ENCODE peak calls at places on chromosome 20, in six cellular contexts. One of them, this sample, is unnamed.

GRCh38 chr20:18197382-18198070 is 59.9 kb downstream of the KAT14 start:
- DNase-seq in A549: no peak
- DNase-seq in HepG2: no peak
- DNase-seq in endothelial cell of umbilical vein: no peak
- DNase-seq in GM12878: no peak
- DNase-seq in K562: no peak
- DNase-seq in this sample: no peak

GRCh38 chr20:34571753-34572152 is 13.2 kb downstream of the MAP1LC3A start:
- DNase-seq in HepG2: no peak
- DNase-seq in GM12878: no peak
- DNase-seq in endothelial cell of umbilical vein: no peak
- DNase-seq in A549: no peak
- DNase-seq in K562: no peak
- DNase-seq in this sample: peak

GRCh38 chr20:47413189-47413588 is 56.7 kb upstream of the ZMYND8 start:
- DNase-seq in K562: no peak
- DNase-seq in A549: no peak
- DNase-seq in GM12878: no peak
- DNase-seq in endothelial cell of umbilical vein: no peak
- DNase-seq in HepG2: no peak
- DNase-seq in this sample: no peak

GRCh38 chr20:3663031-3663701 is at the start of gene GFRA4:
- DNase-seq in endothelial cell of umbilical vein: no peak
- DNase-seq in HepG2: no peak
- DNase-seq in GM12878: no peak
- DNase-seq in A549: no peak
- DNase-seq in K562: no peak
- DNase-seq in this sample: no peak

GRCh38 chr20:60073504-60073903 is 115.3 kb downstream of the CDH26 start:
- DNase-seq in GM12878: no peak
- DNase-seq in HepG2: no peak
- DNase-seq in endothelial cell of umbilical vein: no peak
- DNase-seq in A549: no peak
- DNase-seq in K562: no peak
- DNase-seq in this sample: no peak

GRCh38 chr20:58142843-58143185 is 85.6 kb downstream of the ANKRD60 start:
- DNase-seq in K562: no peak
- DNase-seq in GM12878: no peak
- DNase-seq in HepG2: no peak
- DNase-seq in A549: no peak
- DNase-seq in endothelial cell of umbilical vein: no peak
- DNase-seq in this sample: no peak

GRCh38 chr20:62122659-62123449 is 579 bp downstream of the LSM14B start:
- DNase-seq in A549: no peak
- DNase-seq in GM12878: no peak
- DNase-seq in HepG2: no peak
- DNase-seq in K562: peak
- DNase-seq in endothelial cell of umbilical vein: peak
- DNase-seq in this sample: peak

GRCh38 chr20:33811763-33812672 is 870 bp downstream of the CHMP4B start:
- DNase-seq in K562: peak
- DNase-seq in endothelial cell of umbilical vein: peak
- DNase-seq in A549: peak
- DNase-seq in GM12878: no peak
- DNase-seq in HepG2: peak
- DNase-seq in this sample: peak

GRCh38 chr20:48374986-48375715 is 452.6 kb downstream of the PREX1 start:
- DNase-seq in HepG2: no peak
- DNase-seq in GM12878: no peak
- DNase-seq in K562: no peak
- DNase-seq in A549: no peak
- DNase-seq in endothelial cell of umbilical vein: no peak
- DNase-seq in this sample: no peak

GRCh38 chr20:437787-438486 is 24.4 kb downstream of the TBC1D20 start:
- DNase-seq in A549: no peak
- DNase-seq in endothelial cell of umbilical vein: peak
- DNase-seq in K562: no peak
- DNase-seq in HepG2: no peak
- DNase-seq in GM12878: no peak
- DNase-seq in this sample: no peak

GRCh38 chr20:56929606-56930005 is 300.5 kb downstream of the TFAP2C start:
- DNase-seq in HepG2: no peak
- DNase-seq in K562: no peak
- DNase-seq in endothelial cell of umbilical vein: no peak
- DNase-seq in A549: no peak
- DNase-seq in GM12878: no peak
- DNase-seq in this sample: no peak

GRCh38 chr20:58213716-58214115 is 14.7 kb downstream of the ANKRD60 start:
- DNase-seq in K562: no peak
- DNase-seq in endothelial cell of umbilical vein: no peak
- DNase-seq in GM12878: no peak
- DNase-seq in HepG2: no peak
- DNase-seq in A549: no peak
- DNase-seq in this sample: no peak

GRCh38 chr20:23928788-23929187 is 49.2 kb upstream of the CST5 start:
- DNase-seq in endothelial cell of umbilical vein: no peak
- DNase-seq in GM12878: no peak
- DNase-seq in K562: peak
- DNase-seq in HepG2: no peak
- DNase-seq in A549: no peak
- DNase-seq in this sample: no peak

GRCh38 chr20:31605902-31606677 is 1.0 kb downstream of the ID1 start:
- DNase-seq in K562: peak
- DNase-seq in HepG2: peak
- DNase-seq in A549: no peak
- DNase-seq in endothelial cell of umbilical vein: peak
- DNase-seq in GM12878: no peak
- DNase-seq in this sample: peak

GRCh38 chr20:10671850-10672578 is 1.8 kb downstream of the JAG1 start:
- DNase-seq in HepG2: no peak
- DNase-seq in A549: no peak
- DNase-seq in endothelial cell of umbilical vein: peak
- DNase-seq in K562: peak
- DNase-seq in GM12878: no peak
- DNase-seq in this sample: peak

DNA sequence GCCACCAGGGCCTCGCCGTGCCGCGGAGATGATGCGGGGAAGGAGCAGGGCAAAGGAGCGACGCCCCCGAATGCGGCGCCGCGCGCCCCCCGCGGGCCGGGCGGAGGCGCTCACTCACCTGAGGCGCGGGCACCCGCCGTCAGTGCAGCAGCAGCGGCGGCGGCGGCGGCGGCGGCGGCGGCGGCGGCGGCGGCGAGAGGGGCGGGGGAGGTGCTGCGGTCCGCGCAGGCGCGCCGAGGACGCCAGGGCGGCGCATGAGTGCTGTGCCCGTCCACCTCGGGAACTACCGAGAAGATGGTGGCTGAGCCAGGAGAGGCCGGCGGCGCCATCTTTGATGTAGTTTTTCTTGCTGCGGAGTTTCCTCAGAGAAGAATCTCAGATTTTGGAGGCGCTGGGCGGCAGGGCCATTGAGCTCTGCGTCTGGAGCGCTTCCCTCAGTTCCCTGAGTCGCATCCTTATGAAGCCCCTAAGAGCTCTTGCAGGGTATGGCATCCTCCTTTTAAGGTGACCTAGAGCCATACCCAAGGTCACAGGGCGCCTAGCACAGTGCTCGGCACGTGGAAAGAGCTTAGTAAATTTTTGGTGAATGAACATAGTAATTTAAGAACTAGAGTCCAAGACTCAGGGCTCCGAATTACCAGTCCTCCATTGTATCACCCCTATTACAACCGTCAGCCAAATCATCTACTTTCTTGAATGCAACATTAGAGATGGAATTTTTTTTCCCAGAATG is at the start of gene NDRG3:
- DNase-seq in endothelial cell of umbilical vein: peak
- DNase-seq in A549: peak
- DNase-seq in K562: peak
- DNase-seq in GM12878: peak
- DNase-seq in HepG2: peak
- DNase-seq in this sample: peak
- TF ChIP-seq POLR2A in endothelial cell of umbilical vein: peak
- TF ChIP-seq POLR2A in A549: peak
- TF ChIP-seq POLR2A in K562: peak
- TF ChIP-seq POLR2A in GM12878: peak
- TF ChIP-seq POLR2A in HepG2: peak
- TF ChIP-seq POLR2A in this sample: peak

GRCh38 chr20:50286609-50287008 is 96.0 kb downstream of the CEBPB start:
- DNase-seq in HepG2: no peak
- DNase-seq in K562: no peak
- DNase-seq in A549: peak
- DNase-seq in GM12878: no peak
- DNase-seq in endothelial cell of umbilical vein: peak
- DNase-seq in this sample: no peak
- TF ChIP-seq MYC in HepG2: no peak
- TF ChIP-seq MYC in K562: no peak
- TF ChIP-seq MYC in A549: no peak
- TF ChIP-seq MYC in GM12878: no peak
- TF ChIP-seq MYC in endothelial cell of umbilical vein: no peak
- TF ChIP-seq MYC in this sample: no peak

GRCh38 chr20:38033330-38034107 is at the start of the genes RPRD1B and TTI1:
- DNase-seq in HepG2: peak
- DNase-seq in K562: peak
- DNase-seq in endothelial cell of umbilical vein: peak
- DNase-seq in GM12878: peak
- DNase-seq in A549: peak
- DNase-seq in this sample: peak
- TF ChIP-seq POLR2A in HepG2: peak
- TF ChIP-seq POLR2A in K562: peak
- TF ChIP-seq POLR2A in endothelial cell of umbilical vein: peak
- TF ChIP-seq POLR2A in GM12878: peak
- TF ChIP-seq POLR2A in A549: peak
- TF ChIP-seq POLR2A in this sample: peak

DNA sequence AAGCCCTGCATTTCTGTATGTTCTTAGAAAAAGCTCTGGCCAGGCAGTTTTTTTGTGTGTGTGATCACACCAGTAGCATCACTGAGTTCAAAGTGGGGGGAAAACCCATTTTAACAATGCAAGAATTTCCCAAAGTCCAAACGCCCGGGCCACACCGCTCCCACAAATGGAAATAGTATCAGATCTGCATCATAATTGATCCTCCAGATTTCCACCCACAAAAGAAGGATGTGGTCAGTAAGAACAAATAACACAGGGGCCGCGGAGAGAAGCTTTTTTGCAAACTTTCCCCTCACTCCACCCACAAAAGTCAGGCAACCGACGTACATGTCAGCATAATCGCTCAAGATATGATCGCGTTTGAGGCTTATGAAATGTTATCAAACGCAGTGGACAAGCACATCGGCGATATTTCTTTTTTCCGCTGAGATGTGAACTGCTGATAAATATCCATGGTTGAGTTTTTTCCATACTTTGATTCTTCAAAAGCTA is 143.7 kb downstream of the ZFP64 start:
- DNase-seq in A549: no peak
- DNase-seq in HepG2: no peak
- DNase-seq in endothelial cell of umbilical vein: peak
- DNase-seq in K562: no peak
- DNase-seq in GM12878: no peak
- DNase-seq in this sample: peak
- TF ChIP-seq MYC in A549: no peak
- TF ChIP-seq MYC in HepG2: no peak
- TF ChIP-seq MYC in endothelial cell of umbilical vein: no peak
- TF ChIP-seq MYC in K562: no peak
- TF ChIP-seq MYC in GM12878: no peak
- TF ChIP-seq MYC in this sample: no peak

GRCh38 chr20:49880177-49880576 is 35.2 kb downstream of the SPATA2 start:
- DNase-seq in GM12878: no peak
- DNase-seq in K562: no peak
- DNase-seq in HepG2: no peak
- DNase-seq in A549: no peak
- DNase-seq in endothelial cell of umbilical vein: no peak
- DNase-seq in this sample: no peak
- TF ChIP-seq POLR2A in GM12878: no peak
- TF ChIP-seq POLR2A in K562: no peak
- TF ChIP-seq POLR2A in HepG2: no peak
- TF ChIP-seq POLR2A in A549: no peak
- TF ChIP-seq POLR2A in endothelial cell of umbilical vein: no peak
- TF ChIP-seq POLR2A in this sample: no peak

GRCh38 chr20:37242503-37242902 is 19.1 kb downstream of the GHRH start:
- DNase-seq in K562: no peak
- DNase-seq in endothelial cell of umbilical vein: no peak
- DNase-seq in A549: no peak
- DNase-seq in GM12878: no peak
- DNase-seq in HepG2: no peak
- DNase-seq in this sample: no peak
- TF ChIP-seq MYC in K562: no peak
- TF ChIP-seq MYC in endothelial cell of umbilical vein: no peak
- TF ChIP-seq MYC in A549: no peak
- TF ChIP-seq MYC in GM12878: no peak
- TF ChIP-seq MYC in HepG2: no peak
- TF ChIP-seq MYC in this sample: no peak

GRCh38 chr20:46402236-46402886 is 4.1 kb downstream of the ELMO2 start:
- DNase-seq in endothelial cell of umbilical vein: no peak
- DNase-seq in K562: no peak
- DNase-seq in GM12878: no peak
- DNase-seq in A549: no peak
- DNase-seq in HepG2: no peak
- DNase-seq in this sample: no peak

GRCh38 chr20:46400253-46400652 is 6.2 kb downstream of the ELMO2 start:
- DNase-seq in GM12878: no peak
- DNase-seq in A549: no peak
- DNase-seq in endothelial cell of umbilical vein: peak
- DNase-seq in HepG2: no peak
- DNase-seq in K562: no peak
- DNase-seq in this sample: peak

GRCh38 chr20:46399401-46399800 is 7.0 kb downstream of the ELMO2 start:
- DNase-seq in K562: no peak
- DNase-seq in GM12878: no peak
- DNase-seq in endothelial cell of umbilical vein: no peak
- DNase-seq in HepG2: no peak
- DNase-seq in A549: no peak
- DNase-seq in this sample: no peak

GRCh38 chr20:46401478-46401860 is 4.9 kb downstream of the ELMO2 start:
- DNase-seq in A549: no peak
- DNase-seq in HepG2: no peak
- DNase-seq in endothelial cell of umbilical vein: no peak
- DNase-seq in GM12878: peak
- DNase-seq in K562: no peak
- DNase-seq in this sample: no peak

GRCh38 chr20:46400828-46401477 is 5.5 kb downstream of the ELMO2 start:
- DNase-seq in A549: no peak
- DNase-seq in HepG2: no peak
- DNase-seq in GM12878: no peak
- DNase-seq in endothelial cell of umbilical vein: peak
- DNase-seq in K562: no peak
- DNase-seq in this sample: peak
- TF ChIP-seq POLR2A in A549: no peak
- TF ChIP-seq POLR2A in HepG2: no peak
- TF ChIP-seq POLR2A in GM12878: no peak
- TF ChIP-seq POLR2A in endothelial cell of umbilical vein: no peak
- TF ChIP-seq POLR2A in K562: no peak
- TF ChIP-seq POLR2A in this sample: no peak

This sample was measured in NB4.